ENCODE peak calls at places on chromosomes 11 and 22, in ten cellular contexts. Q is stimulated activated CD4-positive, alpha-beta T cell treated with anti-CD3 and anti-CD28 coated beads, Interleukin-15, amount 100 ng/mL, for 24 hours; X is stomach; D is pancreas; U is activated T-cell treated with anti-CD3 and anti-CD28 coated beads, Interleukin-2, amount 50 U/mL, for 1 hour; O is hippocampal formation; G is caudate nucleus; H is HT-29; W is Right ventricle myocardium superior; N is NCI-H2029 treated with DMSO at 0.1 percent for 48 hours. I is an unnamed sample.

GRCh38 chr11:112292785-112293407 is 32.2 kb upstream of the PLET1 start:
- DNase-seq in Q (no peak), X (peak), D (no peak), U (no peak), O (no peak), G (no peak), H (no peak), W (no peak), N (no peak), I (peak)

GRCh38 chr22:47174096-47174495 is 411.6 kb downstream of the TBC1D22A start:
- DNase-seq in Q (no peak), X (no peak), D (peak), U (peak), O (no peak), G (no peak), H (no peak), W (peak), N (no peak), I (no peak)

GRCh38 chr11:118214210-118214914 is 10.4 kb downstream of the JAML start:
- DNase-seq in Q (no peak), X (no peak), D (no peak), U (no peak), O (peak), G (no peak), H (no peak), W (no peak), N (no peak), I (no peak)

GRCh38 chr22:28768701-28769393 is 3.6 kb upstream of the CCDC117 start:
- DNase-seq in Q (no peak), X (no peak), D (no peak), U (no peak), O (no peak), G (no peak), H (no peak), W (no peak), N (no peak), I (no peak)

GRCh38 chr22:47322854-47323253 is 560.4 kb downstream of the TBC1D22A start:
- DNase-seq in Q (no peak), X (no peak), D (no peak), U (no peak), O (no peak), G (no peak), H (no peak), W (no peak), N (peak), I (peak)

GRCh38 chr11:40054631-40055030 is 1404.8 kb downstream of the LRRC4C start:
- DNase-seq in Q (no peak), X (peak), D (no peak), U (no peak), O (no peak), G (no peak), H (no peak), W (no peak), N (no peak), I (no peak)

GRCh38 chr11:114166897-114167323 is 107.4 kb downstream of the ZBTB16 start:
- DNase-seq in Q (no peak), X (no peak), D (no peak), U (no peak), O (no peak), G (no peak), H (no peak), W (no peak), N (peak), I (peak)

GRCh38 chr11:66859686-66860448 is 3.0 kb downstream of the LRFN4 start:
- DNase-seq in Q (no peak), X (no peak), D (no peak), U (no peak), O (no peak), G (no peak), H (no peak), W (peak), N (no peak), I (no peak)

GRCh38 chr11:97234016-97234415 is 844.2 kb downstream of the JRKL start:
- DNase-seq in Q (no peak), X (no peak), D (no peak), U (no peak), O (no peak), G (no peak), H (no peak), W (no peak), N (no peak), I (no peak)

GRCh38 chr11:16604784-16605439 is 133.5 kb upstream of the C11orf58 start:
- DNase-seq in Q (peak), X (peak), D (peak), U (no peak), O (no peak), G (no peak), H (peak), W (peak), N (no peak), I (no peak)